ENCODE peak calls at places on chromosomes 5 and 9, in eight cellular contexts. L is adrenal gland, T is choroid plexus epithelial cell, H is PC-9, G is brain microvascular endothelial cell, M is kidney epithelial cell, S is psoas muscle, V is A549. J is an unnamed sample.

GRCh38 chr5:1552469-1553255 is 28.9 kb upstream of the LPCAT1 start:
- DNase-seq in L (no peak), T (peak), H (peak), G (no peak), M (no peak), S (no peak), V (no peak), J (no peak)

GRCh38 chr5:171155621-171156020 is 153.4 kb upstream of the TLX3 start:
- DNase-seq in L (no peak), T (peak), H (no peak), G (no peak), M (no peak), S (no peak), V (no peak), J (no peak)

GRCh38 chr5:31027726-31028125 is 165.8 kb upstream of the CDH6 start:
- DNase-seq in L (no peak), T (no peak), H (no peak), G (no peak), M (peak), S (no peak), V (no peak), J (no peak)

GRCh38 chr5:2686725-2687124 is 64.8 kb downstream of the IRX2 start:
- DNase-seq in L (no peak), T (no peak), H (no peak), G (no peak), M (no peak), S (no peak), V (no peak), J (no peak)

GRCh38 chr9:8660383-8660782 is 860.8 kb upstream of the DMAC1 start:
- DNase-seq in L (peak), T (peak), H (no peak), G (peak), M (peak), S (peak), V (no peak), J (no peak)

GRCh38 chr5:13946111-13946510 is 1.6 kb upstream of the DNAH5 start:
- DNase-seq in L (no peak), T (no peak), H (no peak), G (no peak), M (no peak), S (no peak), V (no peak), J (peak)

GRCh38 chr5:167888395-167888794 is 403.1 kb upstream of the WWC1 start:
- DNase-seq in L (no peak), T (no peak), H (no peak), G (no peak), M (peak), S (no peak), V (no peak), J (no peak)

GRCh38 chr5:14593326-14594036 is 11.9 kb downstream of the OTULINL start:
- DNase-seq in L (no peak), T (no peak), H (no peak), G (peak), M (no peak), S (no peak), V (no peak), J (no peak)

GRCh38 chr5:106956901-106957300 is 713.8 kb downstream of the EFNA5 start:
- DNase-seq in L (no peak), T (no peak), H (no peak), G (no peak), M (no peak), S (no peak), V (no peak), J (no peak)

GRCh38 chr5:112529525-112529924 is 110.4 kb upstream of the EPB41L4A start:
- DNase-seq in L (no peak), T (peak), H (no peak), G (no peak), M (no peak), S (no peak), V (no peak), J (no peak)

GRCh38 chr9:98303556-98304125 is 48.2 kb upstream of the TBC1D2 start:
- DNase-seq in L (no peak), T (no peak), H (no peak), G (no peak), M (no peak), S (no peak), V (no peak), J (no peak)

GRCh38 chr9:98380065-98380681 is 124.7 kb upstream of the TBC1D2 start:
- DNase-seq in L (peak), T (peak), H (peak), G (peak), M (peak), S (no peak), V (no peak), J (no peak)

GRCh38 chr5:37836173-37837100 is 3.4 kb downstream of the GDNF start:
- DNase-seq in L (no peak), T (peak), H (no peak), G (no peak), M (no peak), S (no peak), V (peak), J (no peak)

GRCh38 chr9:134592018-134592818 is 49.4 kb upstream of the COL5A1 start:
- DNase-seq in L (no peak), T (peak), H (peak), G (peak), M (no peak), S (peak), V (peak), J (no peak)

GRCh38 chr9:19416143-19416542 is 7.3 kb downstream of the ACER2 start:
- DNase-seq in L (no peak), T (peak), H (no peak), G (peak), M (no peak), S (no peak), V (no peak), J (no peak)

GRCh38 chr9:33329996-33330395 is 39.7 kb downstream of the NFX1 start:
- DNase-seq in L (no peak), T (peak), H (no peak), G (peak), M (no peak), S (no peak), V (peak), J (no peak)

GRCh38 chr5:173964491-173964890 is 24.5 kb upstream of the C5orf47 start:
- DNase-seq in L (no peak), T (no peak), H (no peak), G (no peak), M (no peak), S (no peak), V (no peak), J (no peak)

GRCh38 chr9:117414906-117415583 is at the start of gene ASTN2:
- DNase-seq in L (peak), T (no peak), H (no peak), G (no peak), M (no peak), S (peak), V (no peak), J (no peak)
- H3K4me3 ChIP-seq in L (no peak), T (peak), H (no peak), G (peak), M (peak), S (peak), V (peak), J (peak)

GRCh38 chr9:126435105-126435504 is 108.5 kb downstream of the MVB12B start:
- DNase-seq in L (no peak), T (no peak), H (no peak), G (no peak), M (no peak), S (no peak), V (no peak), J (no peak)
- TF ChIP-seq CTCF in L (no peak), T (no peak), H (no peak), G (no peak), M (no peak), S (no peak), V (no peak), J (no peak)

DNA sequence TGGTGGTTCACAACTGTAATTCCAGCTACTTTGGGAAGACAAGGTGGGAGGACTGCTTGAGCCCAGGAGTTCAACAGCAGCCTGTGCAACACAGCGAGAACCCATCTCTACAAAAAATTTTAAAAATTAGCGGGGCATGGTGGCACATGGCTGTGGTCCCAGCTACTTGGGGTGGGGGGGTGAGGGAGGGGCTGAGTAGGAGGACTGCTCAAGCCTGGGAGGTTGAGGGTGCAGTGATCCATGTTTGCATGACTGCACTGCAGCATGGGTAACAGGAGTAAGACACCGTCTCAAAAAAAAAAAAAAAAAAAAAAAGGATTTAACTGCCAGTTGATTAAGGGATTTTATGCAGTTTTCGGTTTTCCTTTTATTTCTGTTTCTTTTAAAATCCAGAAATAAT is 65.0 kb downstream of the PTBP3 start:
- DNase-seq in L (no peak), T (no peak), H (no peak), G (no peak), M (no peak), S (no peak), V (no peak), J (no peak)
- H3K4me3 ChIP-seq in L (no peak), T (no peak), H (no peak), G (no peak), M (no peak), S (no peak), V (no peak), J (no peak)

GRCh38 chr9:114909657-114910056 is 20.7 kb downstream of the TNFSF8 start:
- DNase-seq in L (no peak), T (no peak), H (no peak), G (no peak), M (no peak), S (no peak), V (no peak), J (no peak)

GRCh38 chr9:114913217-114913616 is 17.2 kb downstream of the TNFSF8 start:
- DNase-seq in L (no peak), T (no peak), H (no peak), G (no peak), M (no peak), S (no peak), V (no peak), J (no peak)

GRCh38 chr9:114908796-114909448 is 21.5 kb downstream of the TNFSF8 start:
- DNase-seq in L (no peak), T (no peak), H (no peak), G (no peak), M (no peak), S (no peak), V (no peak), J (no peak)

GRCh38 chr9:114910541-114910940 is 19.9 kb downstream of the TNFSF8 start:
- DNase-seq in L (no peak), T (no peak), H (no peak), G (no peak), M (no peak), S (no peak), V (no peak), J (peak)

DNA sequence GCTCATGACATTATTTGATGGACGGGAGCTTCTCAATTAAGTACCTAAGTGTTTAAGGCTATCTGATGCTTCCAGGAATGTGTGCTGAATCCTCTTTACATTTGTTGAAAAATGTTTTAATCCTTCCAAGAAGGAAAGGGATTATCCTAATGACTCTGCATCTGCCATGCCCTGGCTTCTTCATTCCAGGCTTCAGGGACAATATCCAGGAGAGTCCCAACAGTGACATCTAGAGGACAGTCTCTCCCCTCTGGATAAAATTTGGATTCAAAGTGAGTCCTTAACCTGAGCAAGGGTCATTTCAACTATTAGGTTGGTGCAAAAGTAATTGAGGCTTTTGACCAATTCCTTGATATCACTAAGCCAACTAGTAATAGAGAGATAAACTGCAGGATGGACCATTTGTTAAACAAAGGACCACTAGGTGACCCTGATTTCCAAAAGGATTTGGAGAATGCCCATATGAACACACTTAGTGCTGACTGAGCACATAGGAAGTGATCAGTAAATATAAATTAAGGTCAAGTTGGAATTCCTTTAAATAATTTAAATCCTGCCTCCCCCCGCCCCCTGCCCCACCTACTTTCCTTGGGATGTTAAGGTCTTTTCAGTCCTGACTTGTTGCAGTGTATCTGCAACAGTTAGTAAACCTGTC is 19.1 kb downstream of the TNFSF8 start:
- DNase-seq in L (peak), T (peak), H (peak), G (no peak), M (no peak), S (no peak), V (peak), J (peak)
- TF ChIP-seq CTCF in L (peak), T (peak), H (peak), G (peak), M (peak), S (peak), V (peak), J (peak)